ENCODE peak calls at places on chromosomes 1 and 21, in nine cellular contexts. One of them, this sample, is unnamed.

GRCh38 chr1:192358822-192359221 is 42.0 kb downstream of the RGS21 start:
- DNase-seq in GM12864: no peak
- DNase-seq in left lung: no peak
- DNase-seq in foreskin fibroblast: no peak
- DNase-seq in CD8-positive, alpha-beta T cell: no peak
- DNase-seq in body of pancreas: no peak
- DNase-seq in dorsolateral prefrontal cortex: no peak
- DNase-seq in fibroblast of mammary gland: no peak
- DNase-seq in brain microvascular endothelial cell: no peak
- DNase-seq in this sample: no peak

GRCh38 chr1:116066868-116067563 is 44.2 kb upstream of the MAB21L3 start:
- DNase-seq in GM12864: no peak
- DNase-seq in left lung: no peak
- DNase-seq in foreskin fibroblast: peak
- DNase-seq in CD8-positive, alpha-beta T cell: no peak
- DNase-seq in body of pancreas: no peak
- DNase-seq in dorsolateral prefrontal cortex: no peak
- DNase-seq in fibroblast of mammary gland: peak
- DNase-seq in brain microvascular endothelial cell: peak
- DNase-seq in this sample: peak

GRCh38 chr1:166870584-166870983 is 5.5 kb downstream of the TADA1 start:
- DNase-seq in GM12864: no peak
- DNase-seq in left lung: no peak
- DNase-seq in foreskin fibroblast: no peak
- DNase-seq in CD8-positive, alpha-beta T cell: no peak
- DNase-seq in body of pancreas: no peak
- DNase-seq in dorsolateral prefrontal cortex: no peak
- DNase-seq in fibroblast of mammary gland: no peak
- DNase-seq in brain microvascular endothelial cell: no peak
- DNase-seq in this sample: no peak

GRCh38 chr21:36079010-36079649 is 9.3 kb downstream of the CBR1 start:
- DNase-seq in GM12864: no peak
- DNase-seq in left lung: peak
- DNase-seq in foreskin fibroblast: no peak
- DNase-seq in CD8-positive, alpha-beta T cell: no peak
- DNase-seq in body of pancreas: no peak
- DNase-seq in dorsolateral prefrontal cortex: no peak
- DNase-seq in fibroblast of mammary gland: no peak
- DNase-seq in brain microvascular endothelial cell: peak
- DNase-seq in this sample: no peak

GRCh38 chr1:201877877-201878339 is 10.8 kb upstream of the SHISA4 start:
- DNase-seq in GM12864: peak
- DNase-seq in left lung: no peak
- DNase-seq in foreskin fibroblast: peak
- DNase-seq in CD8-positive, alpha-beta T cell: no peak
- DNase-seq in body of pancreas: peak
- DNase-seq in dorsolateral prefrontal cortex: peak
- DNase-seq in fibroblast of mammary gland: peak
- DNase-seq in brain microvascular endothelial cell: peak
- DNase-seq in this sample: no peak

GRCh38 chr1:88175631-88176226 is 508.3 kb upstream of the PKN2 start:
- DNase-seq in GM12864: no peak
- DNase-seq in left lung: peak
- DNase-seq in foreskin fibroblast: no peak
- DNase-seq in CD8-positive, alpha-beta T cell: no peak
- DNase-seq in body of pancreas: peak
- DNase-seq in dorsolateral prefrontal cortex: no peak
- DNase-seq in fibroblast of mammary gland: no peak
- DNase-seq in brain microvascular endothelial cell: no peak
- DNase-seq in this sample: no peak

GRCh38 chr1:17007121-17007520 is 4.6 kb downstream of the ATP13A2 start:
- DNase-seq in GM12864: no peak
- DNase-seq in left lung: no peak
- DNase-seq in foreskin fibroblast: no peak
- DNase-seq in CD8-positive, alpha-beta T cell: no peak
- DNase-seq in body of pancreas: no peak
- DNase-seq in dorsolateral prefrontal cortex: no peak
- DNase-seq in fibroblast of mammary gland: no peak
- DNase-seq in brain microvascular endothelial cell: no peak
- DNase-seq in this sample: no peak

GRCh38 chr1:64555947-64556346 is 86.0 kb downstream of the CACHD1 start:
- DNase-seq in GM12864: no peak
- DNase-seq in left lung: no peak
- DNase-seq in foreskin fibroblast: no peak
- DNase-seq in CD8-positive, alpha-beta T cell: no peak
- DNase-seq in body of pancreas: no peak
- DNase-seq in dorsolateral prefrontal cortex: no peak
- DNase-seq in fibroblast of mammary gland: no peak
- DNase-seq in brain microvascular endothelial cell: no peak
- DNase-seq in this sample: no peak

GRCh38 chr1:37621326-37621870 is 13.3 kb downstream of the RSPO1 start:
- DNase-seq in GM12864: no peak
- DNase-seq in left lung: no peak
- DNase-seq in foreskin fibroblast: peak
- DNase-seq in CD8-positive, alpha-beta T cell: no peak
- DNase-seq in body of pancreas: no peak
- DNase-seq in dorsolateral prefrontal cortex: no peak
- DNase-seq in fibroblast of mammary gland: peak
- DNase-seq in brain microvascular endothelial cell: no peak
- DNase-seq in this sample: no peak

GRCh38 chr1:231485029-231485784 is 43.3 kb upstream of the TSNAX start:
- DNase-seq in GM12864: no peak
- DNase-seq in left lung: no peak
- DNase-seq in foreskin fibroblast: no peak
- DNase-seq in CD8-positive, alpha-beta T cell: no peak
- DNase-seq in body of pancreas: no peak
- DNase-seq in dorsolateral prefrontal cortex: no peak
- DNase-seq in fibroblast of mammary gland: peak
- DNase-seq in brain microvascular endothelial cell: no peak
- DNase-seq in this sample: no peak

GRCh38 chr1:22776051-22776611 is 65.5 kb downstream of the EPHB2 start:
- DNase-seq in GM12864: no peak
- DNase-seq in left lung: no peak
- DNase-seq in foreskin fibroblast: no peak
- DNase-seq in CD8-positive, alpha-beta T cell: no peak
- DNase-seq in body of pancreas: no peak
- DNase-seq in dorsolateral prefrontal cortex: no peak
- DNase-seq in fibroblast of mammary gland: no peak
- DNase-seq in brain microvascular endothelial cell: no peak
- DNase-seq in this sample: no peak

GRCh38 chr21:45334591-45335081 is 46.9 kb upstream of the POFUT2 start:
- DNase-seq in GM12864: no peak
- DNase-seq in left lung: peak
- DNase-seq in foreskin fibroblast: no peak
- DNase-seq in CD8-positive, alpha-beta T cell: no peak
- DNase-seq in body of pancreas: no peak
- DNase-seq in dorsolateral prefrontal cortex: no peak
- DNase-seq in fibroblast of mammary gland: no peak
- DNase-seq in brain microvascular endothelial cell: no peak
- DNase-seq in this sample: no peak

GRCh38 chr1:76302711-76303347 is 228.3 kb downstream of the ST6GALNAC3 start:
- DNase-seq in GM12864: no peak
- DNase-seq in left lung: no peak
- DNase-seq in foreskin fibroblast: no peak
- DNase-seq in CD8-positive, alpha-beta T cell: no peak
- DNase-seq in body of pancreas: no peak
- DNase-seq in dorsolateral prefrontal cortex: no peak
- DNase-seq in fibroblast of mammary gland: no peak
- DNase-seq in brain microvascular endothelial cell: no peak
- DNase-seq in this sample: no peak

GRCh38 chr1:27522148-27522859 is 32.3 kb upstream of the WASF2 start:
- DNase-seq in GM12864: no peak
- DNase-seq in left lung: no peak
- DNase-seq in foreskin fibroblast: no peak
- DNase-seq in CD8-positive, alpha-beta T cell: peak
- DNase-seq in body of pancreas: no peak
- DNase-seq in dorsolateral prefrontal cortex: no peak
- DNase-seq in fibroblast of mammary gland: peak
- DNase-seq in brain microvascular endothelial cell: no peak
- DNase-seq in this sample: no peak

GRCh38 chr1:41333146-41333784 is 28.0 kb upstream of the FOXO6 start:
- DNase-seq in GM12864: no peak
- DNase-seq in left lung: no peak
- DNase-seq in foreskin fibroblast: peak
- DNase-seq in CD8-positive, alpha-beta T cell: no peak
- DNase-seq in body of pancreas: no peak
- DNase-seq in dorsolateral prefrontal cortex: no peak
- DNase-seq in fibroblast of mammary gland: peak
- DNase-seq in brain microvascular endothelial cell: peak
- DNase-seq in this sample: no peak

GRCh38 chr1:211334986-211335385 is 8.4 kb downstream of the TRAF5 start:
- DNase-seq in GM12864: no peak
- DNase-seq in left lung: no peak
- DNase-seq in foreskin fibroblast: no peak
- DNase-seq in CD8-positive, alpha-beta T cell: no peak
- DNase-seq in body of pancreas: no peak
- DNase-seq in dorsolateral prefrontal cortex: no peak
- DNase-seq in fibroblast of mammary gland: no peak
- DNase-seq in brain microvascular endothelial cell: no peak
- DNase-seq in this sample: no peak

GRCh38 chr1:50368179-50369007 is 54.9 kb downstream of the DMRTA2 start:
- DNase-seq in GM12864: no peak
- DNase-seq in left lung: no peak
- DNase-seq in foreskin fibroblast: no peak
- DNase-seq in CD8-positive, alpha-beta T cell: peak
- DNase-seq in body of pancreas: peak
- DNase-seq in dorsolateral prefrontal cortex: peak
- DNase-seq in fibroblast of mammary gland: peak
- DNase-seq in brain microvascular endothelial cell: peak
- DNase-seq in this sample: no peak

GRCh38 chr21:44303490-44303981 is 3.7 kb downstream of the PFKL start:
- DNase-seq in GM12864: no peak
- DNase-seq in left lung: no peak
- DNase-seq in foreskin fibroblast: no peak
- DNase-seq in CD8-positive, alpha-beta T cell: no peak
- DNase-seq in body of pancreas: peak
- DNase-seq in dorsolateral prefrontal cortex: no peak
- DNase-seq in fibroblast of mammary gland: no peak
- DNase-seq in brain microvascular endothelial cell: no peak
- DNase-seq in this sample: no peak

GRCh38 chr1:61282387-61282786 is 200.0 kb downstream of the NFIA start:
- DNase-seq in GM12864: no peak
- DNase-seq in left lung: no peak
- DNase-seq in foreskin fibroblast: no peak
- DNase-seq in CD8-positive, alpha-beta T cell: no peak
- DNase-seq in body of pancreas: no peak
- DNase-seq in dorsolateral prefrontal cortex: no peak
- DNase-seq in fibroblast of mammary gland: peak
- DNase-seq in brain microvascular endothelial cell: no peak
- DNase-seq in this sample: no peak

GRCh38 chr1:87644033-87644432 is 315.4 kb downstream of the LMO4 start:
- DNase-seq in GM12864: no peak
- DNase-seq in left lung: no peak
- DNase-seq in foreskin fibroblast: no peak
- DNase-seq in CD8-positive, alpha-beta T cell: no peak
- DNase-seq in body of pancreas: no peak
- DNase-seq in dorsolateral prefrontal cortex: no peak
- DNase-seq in fibroblast of mammary gland: no peak
- DNase-seq in brain microvascular endothelial cell: no peak
- DNase-seq in this sample: no peak

GRCh38 chr1:44786841-44787426 is 1.0 kb downstream of the BEST4 start:
- DNase-seq in GM12864: no peak
- DNase-seq in left lung: no peak
- DNase-seq in foreskin fibroblast: no peak
- DNase-seq in CD8-positive, alpha-beta T cell: no peak
- DNase-seq in body of pancreas: no peak
- DNase-seq in dorsolateral prefrontal cortex: no peak
- DNase-seq in fibroblast of mammary gland: no peak
- DNase-seq in brain microvascular endothelial cell: no peak
- DNase-seq in this sample: no peak
- H3K4me3 ChIP-seq in GM12864: no peak
- H3K4me3 ChIP-seq in left lung: peak
- H3K4me3 ChIP-seq in foreskin fibroblast: no peak
- H3K4me3 ChIP-seq in CD8-positive, alpha-beta T cell: peak
- H3K4me3 ChIP-seq in body of pancreas: no peak
- H3K4me3 ChIP-seq in dorsolateral prefrontal cortex: no peak
- H3K4me3 ChIP-seq in fibroblast of mammary gland: no peak
- H3K4me3 ChIP-seq in brain microvascular endothelial cell: no peak
- H3K4me3 ChIP-seq in this sample: no peak

GRCh38 chr1:214328770-214329455 is 48.0 kb downstream of the SMYD2 start:
- DNase-seq in GM12864: peak
- DNase-seq in left lung: peak
- DNase-seq in foreskin fibroblast: peak
- DNase-seq in CD8-positive, alpha-beta T cell: peak
- DNase-seq in body of pancreas: peak
- DNase-seq in dorsolateral prefrontal cortex: peak
- DNase-seq in fibroblast of mammary gland: peak
- DNase-seq in brain microvascular endothelial cell: peak
- DNase-seq in this sample: no peak
- TF ChIP-seq CTCF in GM12864: peak
- TF ChIP-seq CTCF in left lung: peak
- TF ChIP-seq CTCF in foreskin fibroblast: peak
- TF ChIP-seq CTCF in CD8-positive, alpha-beta T cell: peak
- TF ChIP-seq CTCF in body of pancreas: peak
- TF ChIP-seq CTCF in dorsolateral prefrontal cortex: peak
- TF ChIP-seq CTCF in fibroblast of mammary gland: peak
- TF ChIP-seq CTCF in brain microvascular endothelial cell: peak
- TF ChIP-seq CTCF in this sample: peak

DNA sequence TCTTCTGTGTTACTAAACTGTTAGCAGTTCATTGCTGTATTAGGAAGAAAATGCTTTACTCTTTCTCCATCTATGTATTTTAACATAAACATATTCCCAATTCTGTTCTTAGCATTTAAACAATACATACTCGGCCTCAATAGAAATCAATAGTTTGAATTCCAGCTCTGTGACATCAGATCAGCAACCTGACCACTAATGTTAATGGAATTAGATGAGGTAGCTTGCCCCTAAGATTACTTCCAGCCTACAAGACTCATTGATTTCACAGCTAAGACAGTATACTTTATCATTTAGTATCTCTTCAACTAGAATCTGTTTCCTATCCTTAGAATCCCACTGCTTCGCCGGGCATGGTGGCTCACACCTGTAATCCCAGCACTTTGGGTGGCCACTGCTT is 38.9 kb downstream of the EPRS1 start:
- DNase-seq in GM12864: no peak
- DNase-seq in left lung: no peak
- DNase-seq in foreskin fibroblast: peak
- DNase-seq in CD8-positive, alpha-beta T cell: no peak
- DNase-seq in body of pancreas: no peak
- DNase-seq in dorsolateral prefrontal cortex: no peak
- DNase-seq in fibroblast of mammary gland: peak
- DNase-seq in brain microvascular endothelial cell: no peak
- DNase-seq in this sample: no peak
- H3K4me3 ChIP-seq in GM12864: no peak
- H3K4me3 ChIP-seq in left lung: no peak
- H3K4me3 ChIP-seq in foreskin fibroblast: no peak
- H3K4me3 ChIP-seq in CD8-positive, alpha-beta T cell: no peak
- H3K4me3 ChIP-seq in body of pancreas: no peak
- H3K4me3 ChIP-seq in dorsolateral prefrontal cortex: no peak
- H3K4me3 ChIP-seq in fibroblast of mammary gland: no peak
- H3K4me3 ChIP-seq in brain microvascular endothelial cell: no peak
- H3K4me3 ChIP-seq in this sample: no peak

DNA sequence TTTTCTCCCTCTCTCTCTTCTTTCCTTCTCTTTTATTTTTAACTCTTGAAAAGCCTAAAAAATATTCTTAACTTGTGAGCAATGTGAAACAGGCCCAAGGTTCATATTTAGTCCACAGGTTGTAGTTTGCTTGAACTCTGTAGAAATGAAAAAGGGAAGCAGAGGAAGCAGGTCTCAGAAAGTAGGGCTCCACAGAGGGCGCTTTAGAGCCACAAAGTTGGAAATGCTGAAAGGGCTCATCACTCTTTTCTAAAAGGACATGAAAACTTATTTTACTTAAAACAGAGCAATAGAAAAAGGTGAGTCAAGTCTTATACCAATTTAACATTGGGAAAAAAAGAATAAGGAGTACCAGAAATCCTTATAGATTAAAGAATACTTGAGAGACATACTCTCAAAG is 247.0 kb downstream of the USP25 start:
- DNase-seq in GM12864: no peak
- DNase-seq in left lung: no peak
- DNase-seq in foreskin fibroblast: peak
- DNase-seq in CD8-positive, alpha-beta T cell: no peak
- DNase-seq in body of pancreas: no peak
- DNase-seq in dorsolateral prefrontal cortex: no peak
- DNase-seq in fibroblast of mammary gland: peak
- DNase-seq in brain microvascular endothelial cell: no peak
- DNase-seq in this sample: no peak
- TF ChIP-seq CTCF in GM12864: no peak
- TF ChIP-seq CTCF in left lung: no peak
- TF ChIP-seq CTCF in foreskin fibroblast: peak
- TF ChIP-seq CTCF in CD8-positive, alpha-beta T cell: no peak
- TF ChIP-seq CTCF in body of pancreas: no peak
- TF ChIP-seq CTCF in dorsolateral prefrontal cortex: no peak
- TF ChIP-seq CTCF in fibroblast of mammary gland: peak
- TF ChIP-seq CTCF in brain microvascular endothelial cell: peak
- TF ChIP-seq CTCF in this sample: peak